ENCODE peak calls at places on chromosome 2, in six cellular contexts. D is OCI-LY7, H is cardiac muscle cell, M is neural progenitor cell, N is upper lobe of right lung, Y is endodermal cell. I is an unnamed sample.

GRCh38 chr2:66699481-66700180 is 264.7 kb downstream of the MEIS1 start:
- DNase-seq in D (no peak), H (no peak), M (no peak), N (no peak), Y (no peak), I (no peak)

GRCh38 chr2:41934323-41935003 is 113.4 kb upstream of the PKDCC start:
- DNase-seq in D (no peak), H (peak), M (no peak), N (no peak), Y (no peak), I (peak)

GRCh38 chr2:147689510-147689909 is 155.3 kb upstream of the ACVR2A start:
- DNase-seq in D (peak), H (no peak), M (no peak), N (no peak), Y (no peak), I (no peak)

GRCh38 chr2:205780645-205781044 is 98.3 kb downstream of the NRP2 start:
- DNase-seq in D (peak), H (no peak), M (no peak), N (no peak), Y (no peak), I (no peak)

GRCh38 chr2:195124391-195125079 is 532.5 kb upstream of the SLC39A10 start:
- DNase-seq in D (no peak), H (no peak), M (no peak), N (peak), Y (no peak), I (no peak)

GRCh38 chr2:160411955-160412354 is 81.7 kb downstream of the RBMS1 start:
- DNase-seq in D (no peak), H (no peak), M (no peak), N (no peak), Y (no peak), I (no peak)

GRCh38 chr2:43418673-43419072 is 177.2 kb downstream of the THADA start:
- DNase-seq in D (no peak), H (no peak), M (no peak), N (no peak), Y (no peak), I (no peak)

GRCh38 chr2:127560201-127560928 is 24.9 kb downstream of the MYO7B start:
- DNase-seq in D (no peak), H (no peak), M (peak), N (no peak), Y (no peak), I (no peak)

GRCh38 chr2:169507698-169508097 is 1.8 kb upstream of the KLHL41 start:
- DNase-seq in D (no peak), H (no peak), M (no peak), N (no peak), Y (no peak), I (no peak)

GRCh38 chr2:74003494-74004211 is 18.9 kb downstream of the TET3 start:
- DNase-seq in D (no peak), H (no peak), M (peak), N (peak), Y (peak), I (peak)

GRCh38 chr2:143329288-143329687 is 200.1 kb downstream of the ARHGAP15 start:
- DNase-seq in D (no peak), H (no peak), M (no peak), N (no peak), Y (no peak), I (no peak)

GRCh38 chr2:232117413-232117812 is 155.9 kb downstream of the DIS3L2 start:
- DNase-seq in D (peak), H (no peak), M (peak), N (no peak), Y (peak), I (no peak)

GRCh38 chr2:168180914-168181313 is 66.5 kb downstream of the STK39 start:
- DNase-seq in D (no peak), H (no peak), M (no peak), N (no peak), Y (no peak), I (no peak)

GRCh38 chr2:178152542-178152941 is 40.3 kb downstream of the RBM45 start:
- DNase-seq in D (no peak), H (no peak), M (no peak), N (no peak), Y (no peak), I (no peak)

GRCh38 chr2:84886791-84887190 is 5.9 kb upstream of the TRABD2A start:
- DNase-seq in D (no peak), H (no peak), M (no peak), N (no peak), Y (peak), I (no peak)

GRCh38 chr2:227462463-227462951 is 9.4 kb upstream of the AGFG1 start:
- DNase-seq in D (no peak), H (no peak), M (no peak), N (no peak), Y (no peak), I (no peak)

GRCh38 chr2:226894752-226895151 is 58.9 kb downstream of the RHBDD1 start:
- DNase-seq in D (no peak), H (no peak), M (no peak), N (no peak), Y (no peak), I (no peak)

GRCh38 chr2:68250196-68250595 is 2.1 kb downstream of the PPP3R1 start:
- DNase-seq in D (peak), H (no peak), M (no peak), N (no peak), Y (no peak), I (no peak)

GRCh38 chr2:18701981-18702380 is 112.6 kb upstream of the NT5C1B start:
- DNase-seq in D (no peak), H (no peak), M (no peak), N (no peak), Y (no peak), I (peak)

GRCh38 chr2:54708584-54709340 is 14.7 kb upstream of the EML6 start:
- DNase-seq in D (peak), H (no peak), M (peak), N (peak), Y (peak), I (no peak)

GRCh38 chr2:241873081-241873802 is 3.7 kb downstream of the RTP5 start:
- DNase-seq in D (no peak), H (no peak), M (no peak), N (no peak), Y (no peak), I (no peak)

GRCh38 chr2:75728614-75729419 is 18.1 kb upstream of the GCFC2 start:
- DNase-seq in D (no peak), H (no peak), M (no peak), N (no peak), Y (no peak), I (no peak)

GRCh38 chr2:177265386-177265690 is 811 bp upstream of the NFE2L2 start:
- DNase-seq in D (no peak), H (no peak), M (no peak), N (no peak), Y (no peak), I (no peak)

GRCh38 chr2:48233005-48233404 is 296.9 kb upstream of the STON1 start:
- DNase-seq in D (no peak), H (no peak), M (no peak), N (no peak), Y (no peak), I (no peak)

GRCh38 chr2:151886235-151886634 is 58.0 kb upstream of the ARL5A start:
- DNase-seq in D (no peak), H (no peak), M (no peak), N (no peak), Y (no peak), I (no peak)

GRCh38 chr2:164478205-164478604 is 143.1 kb downstream of the GRB14 start:
- DNase-seq in D (no peak), H (no peak), M (no peak), N (no peak), Y (no peak), I (no peak)

GRCh38 chr2:226772389-226773179 is 27.0 kb downstream of the IRS1 start:
- DNase-seq in D (peak), H (peak), M (no peak), N (no peak), Y (no peak), I (no peak)

GRCh38 chr2:208280933-208281332 is 14.9 kb downstream of the PIKFYVE start:
- DNase-seq in D (no peak), H (no peak), M (no peak), N (no peak), Y (no peak), I (peak)

GRCh38 chr2:174997110-174997509 is 8.1 kb downstream of the CHN1 start:
- DNase-seq in D (no peak), H (no peak), M (no peak), N (no peak), Y (no peak), I (no peak)

GRCh38 chr2:97759727-97760407 is 46.5 kb downstream of the ZAP70 start:
- DNase-seq in D (no peak), H (no peak), M (no peak), N (no peak), Y (peak), I (no peak)

GRCh38 chr2:119366161-119366648 is 429 bp downstream of the C2orf76 start:
- DNase-seq in D (peak), H (no peak), M (no peak), N (no peak), Y (no peak), I (peak)

GRCh38 chr2:100321181-100321880 is 970 bp downstream of the LONRF2 start:
- DNase-seq in D (no peak), H (peak), M (peak), N (peak), Y (peak), I (peak)

GRCh38 chr2:9001229-9001628 is 2.3 kb downstream of the MBOAT2 start:
- DNase-seq in D (no peak), H (no peak), M (no peak), N (no peak), Y (no peak), I (peak)

GRCh38 chr2:84247532-84247931 is 211.5 kb downstream of the SUCLG1 start:
- DNase-seq in D (no peak), H (no peak), M (no peak), N (no peak), Y (no peak), I (no peak)

GRCh38 chr2:32064021-32064678 is 794 bp downstream of the SPAST start:
- DNase-seq in D (peak), H (peak), M (no peak), N (no peak), Y (no peak), I (peak)
- H3K27ac ChIP-seq in D (peak), H (peak), M (peak), N (peak), Y (peak), I (no peak)

GRCh38 chr2:21372654-21373053 is 248.9 kb downstream of the TDRD15 start:
- DNase-seq in D (peak), H (peak), M (peak), N (no peak), Y (peak), I (no peak)
- TF ChIP-seq CTCF in D (peak), H (no peak), M (peak), N (peak), Y (peak), I (peak)

GRCh38 chr2:88596141-88596830 is 31.0 kb downstream of the EIF2AK3 start:
- DNase-seq in D (no peak), H (no peak), M (peak), N (no peak), Y (peak), I (no peak)
- H3K4me3 ChIP-seq in D (no peak), H (no peak), M (no peak), N (no peak), Y (no peak), I (no peak)

DNA sequence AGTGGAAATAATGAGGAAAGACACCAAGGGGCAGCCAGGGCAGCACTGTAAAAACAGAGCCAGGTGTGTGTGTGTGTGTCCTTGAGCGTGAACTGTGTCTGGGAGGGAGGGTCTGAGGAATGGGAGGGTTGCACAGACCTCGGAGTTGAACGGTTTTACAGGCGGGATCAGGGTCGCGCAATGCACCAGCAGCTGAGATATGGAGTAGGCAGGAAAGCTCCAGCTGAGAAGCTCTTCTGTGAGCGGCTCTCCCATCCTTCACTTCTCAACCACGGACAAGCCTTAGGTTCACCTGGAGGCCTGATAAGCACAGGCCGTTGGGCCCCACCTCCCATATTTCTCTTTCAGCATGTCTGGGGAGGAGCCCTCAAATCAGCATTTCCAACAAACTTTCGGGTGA is 12.1 kb downstream of the SERTAD2 start:
- DNase-seq in D (no peak), H (no peak), M (no peak), N (no peak), Y (no peak), I (no peak)
- H3K27ac ChIP-seq in D (peak), H (peak), M (no peak), N (no peak), Y (no peak), I (no peak)

DNA sequence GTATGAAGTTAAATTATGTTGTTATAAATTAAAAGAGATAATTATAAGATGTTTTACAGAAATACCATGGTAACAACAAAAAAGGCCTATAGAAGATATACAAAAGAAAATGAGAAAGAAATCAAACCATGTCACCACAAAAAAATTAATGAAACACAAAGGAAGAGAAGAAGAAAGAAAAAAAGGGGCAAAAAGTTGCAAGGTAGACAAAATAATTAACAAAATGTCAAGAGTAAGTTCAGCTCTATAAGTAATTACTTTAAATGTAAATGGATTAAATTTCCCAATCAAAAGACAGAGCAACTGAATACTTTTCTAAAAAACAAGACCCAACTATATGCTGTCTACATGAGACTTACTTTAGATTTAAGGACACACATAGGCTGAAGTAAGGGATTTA is 378.4 kb upstream of the FSHR start:
- DNase-seq in D (no peak), H (no peak), M (no peak), N (no peak), Y (no peak), I (no peak)
- TF ChIP-seq CTCF in D (no peak), H (no peak), M (no peak), N (no peak), Y (no peak), I (no peak)

I was measured in brain microvascular endothelial cell.